ENCODE peak calls at places on chromosomes 13 and 19, in nine cellular contexts. Z is stimulated activated CD4-positive, alpha-beta T cell treated with anti-CD3 and anti-CD28 coated beads, Interleukin-2, amount 100 ng/mL, for 48 hours; C is H9; A is brain microvascular endothelial cell; J is progenitor cell of endocrine pancreas; N is fibroblast of the aortic adventitia; T is DMS153; V is T-cell; U is mucosa of descending colon. M is an unnamed sample.

GRCh38 chr13:105991622-105992254 is 543.7 kb downstream of the EFNB2 start:
- DNase-seq in Z (no peak), C (no peak), A (peak; percentile 81), J (no peak), N (no peak), T (peak; percentile 63), V (no peak), U (no peak), M (no peak)

GRCh38 chr19:46186717-46187101 is 38.7 kb downstream of the IGFL2 start:
- DNase-seq in Z (no peak), C (no peak), A (no peak), J (no peak), N (no peak), T (no peak), V (no peak), U (no peak), M (no peak)

GRCh38 chr13:98977568-98978270 is at the start of gene DOCK9:
- DNase-seq in Z (no peak), C (peak; percentile 63), A (peak; percentile 74), J (peak; percentile 30), N (peak; percentile 71), T (no peak), V (no peak), U (peak; percentile 60), M (peak; percentile 51)

GRCh38 chr13:73275163-73275562 is 216.4 kb downstream of the KLF5 start:
- DNase-seq in Z (no peak), C (no peak), A (no peak), J (no peak), N (no peak), T (no peak), V (no peak), U (no peak), M (no peak)

GRCh38 chr13:111516712-111517640 is 196.5 kb downstream of the TEX29 start:
- DNase-seq in Z (no peak), C (peak; percentile 45), A (no peak), J (no peak), N (no peak), T (peak; percentile 37), V (no peak), U (peak; percentile 37), M (no peak)

GRCh38 chr19:29509456-29509855 is 16.3 kb upstream of the VSTM2B start:
- DNase-seq in Z (no peak), C (no peak), A (no peak), J (no peak), N (no peak), T (no peak), V (no peak), U (peak; percentile 19), M (no peak)

GRCh38 chr13:98664047-98664446 is 87.1 kb upstream of the STK24 start:
- DNase-seq in Z (peak; percentile 48), C (no peak), A (peak; percentile 89), J (no peak), N (peak; percentile 14), T (no peak), V (no peak), U (no peak), M (no peak)

GRCh38 chr19:45681391-45682015 is 10.2 kb downstream of the SNRPD2 start:
- DNase-seq in Z (peak; percentile 82), C (peak; percentile 94), A (peak; percentile 71), J (peak; percentile 82), N (peak; percentile 69), T (peak; percentile 76), V (peak; percentile 79), U (peak; percentile 91), M (peak; percentile 51)

GRCh38 chr19:34556500-34556899 is 74.9 kb downstream of the WTIP start:
- DNase-seq in Z (peak; percentile 19), C (peak; percentile 67), A (peak; percentile 34), J (no peak), N (peak; percentile 63), T (no peak), V (no peak), U (no peak), M (peak; percentile 12)

GRCh38 chr19:16370671-16371391 is 46.2 kb downstream of the KLF2 start:
- DNase-seq in Z (no peak), C (no peak), A (no peak), J (no peak), N (no peak), T (no peak), V (peak; percentile 26), U (peak; percentile 67), M (no peak)